ENCODE peak calls at places on chromosome 7, in five cellular contexts. One of them, this sample, is unnamed.

GRCh38 chr7:92115821-92116220 is 18.5 kb downstream of the CYP51A1 start:
- DNase-seq in tibial nerve: no peak
- DNase-seq in kidney: no peak
- DNase-seq in right lobe of liver: no peak
- DNase-seq in A549: no peak
- DNase-seq in this sample: no peak

GRCh38 chr7:142298009-142298408 is 40.2 kb upstream of the PRSS58 start:
- DNase-seq in tibial nerve: no peak
- DNase-seq in kidney: no peak
- DNase-seq in right lobe of liver: no peak
- DNase-seq in A549: peak
- DNase-seq in this sample: no peak

GRCh38 chr7:140639366-140640053 is 1.1 kb downstream of the DENND2A start:
- DNase-seq in tibial nerve: no peak
- DNase-seq in kidney: no peak
- DNase-seq in right lobe of liver: no peak
- DNase-seq in A549: no peak
- DNase-seq in this sample: no peak

GRCh38 chr7:151485006-151485732 is 34.5 kb downstream of the RHEB start:
- DNase-seq in tibial nerve: no peak
- DNase-seq in kidney: no peak
- DNase-seq in right lobe of liver: no peak
- DNase-seq in A549: peak
- DNase-seq in this sample: no peak

GRCh38 chr7:132298782-132299181 is 277.5 kb downstream of the PLXNA4 start:
- DNase-seq in tibial nerve: no peak
- DNase-seq in kidney: no peak
- DNase-seq in right lobe of liver: no peak
- DNase-seq in A549: peak
- DNase-seq in this sample: no peak

GRCh38 chr7:2082357-2083038 is 150.2 kb downstream of the MAD1L1 start:
- DNase-seq in tibial nerve: no peak
- DNase-seq in kidney: no peak
- DNase-seq in right lobe of liver: no peak
- DNase-seq in A549: no peak
- DNase-seq in this sample: no peak

GRCh38 chr7:155585532-155585895 is 39.2 kb upstream of the CNPY1 start:
- DNase-seq in tibial nerve: no peak
- DNase-seq in kidney: no peak
- DNase-seq in right lobe of liver: no peak
- DNase-seq in A549: no peak
- DNase-seq in this sample: no peak

GRCh38 chr7:27157717-27158431 is 1.4 kb upstream of the HOXA7 start:
- DNase-seq in tibial nerve: peak
- DNase-seq in kidney: peak
- DNase-seq in right lobe of liver: no peak
- DNase-seq in A549: no peak
- DNase-seq in this sample: no peak

GRCh38 chr7:43790006-43790405 is 31.5 kb downstream of the BLVRA start:
- DNase-seq in tibial nerve: no peak
- DNase-seq in kidney: no peak
- DNase-seq in right lobe of liver: no peak
- DNase-seq in A549: no peak
- DNase-seq in this sample: no peak

GRCh38 chr7:27910341-27910740 is 170.4 kb downstream of the TAX1BP1 start:
- DNase-seq in tibial nerve: no peak
- DNase-seq in kidney: no peak
- DNase-seq in right lobe of liver: no peak
- DNase-seq in A549: no peak
- DNase-seq in this sample: no peak

GRCh38 chr7:78736548-78736947 is 716.9 kb downstream of the MAGI2 start:
- DNase-seq in tibial nerve: no peak
- DNase-seq in kidney: no peak
- DNase-seq in right lobe of liver: no peak
- DNase-seq in A549: no peak
- DNase-seq in this sample: no peak

GRCh38 chr7:128835231-128835751 is 5.1 kb downstream of the FLNC start:
- DNase-seq in tibial nerve: no peak
- DNase-seq in kidney: no peak
- DNase-seq in right lobe of liver: peak
- DNase-seq in A549: no peak
- DNase-seq in this sample: no peak

GRCh38 chr7:128833148-128833938 is 3.1 kb downstream of the FLNC start:
- DNase-seq in tibial nerve: no peak
- DNase-seq in kidney: no peak
- DNase-seq in right lobe of liver: no peak
- DNase-seq in A549: no peak
- DNase-seq in this sample: peak

GRCh38 chr7:128832880-128833147 is 2.6 kb downstream of the FLNC start:
- DNase-seq in tibial nerve: no peak
- DNase-seq in kidney: no peak
- DNase-seq in right lobe of liver: no peak
- DNase-seq in A549: no peak
- DNase-seq in this sample: no peak

GRCh38 chr7:128831994-128832879 is 2.0 kb downstream of the FLNC start:
- DNase-seq in tibial nerve: no peak
- DNase-seq in kidney: no peak
- DNase-seq in right lobe of liver: no peak
- DNase-seq in A549: no peak
- DNase-seq in this sample: no peak

DNA sequence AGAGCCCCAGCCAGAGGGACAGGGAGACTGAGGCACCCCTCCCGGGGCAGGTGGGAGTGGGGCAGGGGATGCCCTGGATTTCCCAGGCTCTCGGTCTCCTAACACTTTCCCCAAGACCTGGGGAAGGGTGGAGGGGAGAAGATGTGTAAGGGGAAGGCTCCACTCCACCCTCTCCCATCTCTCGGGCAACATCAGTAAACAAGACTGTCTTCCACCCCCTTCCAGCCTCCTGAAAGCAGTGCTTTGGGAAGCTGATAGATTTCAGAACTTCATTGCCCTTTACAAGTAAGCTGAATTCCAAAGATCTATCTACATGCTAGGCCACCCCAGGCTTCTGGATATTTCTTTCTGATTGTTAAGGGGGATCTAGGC is 3.7 kb downstream of the FLNC start:
- DNase-seq in tibial nerve: no peak
- DNase-seq in kidney: no peak
- DNase-seq in right lobe of liver: no peak
- DNase-seq in A549: no peak
- DNase-seq in this sample: no peak
- H3K27ac ChIP-seq in tibial nerve: peak
- H3K27ac ChIP-seq in kidney: no peak
- H3K27ac ChIP-seq in right lobe of liver: no peak
- H3K27ac ChIP-seq in A549: peak
- H3K27ac ChIP-seq in this sample: peak

GRCh38 chr7:104007614-104008013 is 18.2 kb upstream of the RELN start:
- DNase-seq in tibial nerve: no peak
- DNase-seq in kidney: no peak
- DNase-seq in right lobe of liver: peak
- DNase-seq in A549: no peak
- DNase-seq in this sample: no peak
- H3K27ac ChIP-seq in tibial nerve: peak
- H3K27ac ChIP-seq in kidney: no peak
- H3K27ac ChIP-seq in right lobe of liver: no peak
- H3K27ac ChIP-seq in A549: no peak
- H3K27ac ChIP-seq in this sample: no peak

GRCh38 chr7:47338031-47338430 is 243.9 kb downstream of the TNS3 start:
- DNase-seq in tibial nerve: no peak
- DNase-seq in kidney: no peak
- DNase-seq in right lobe of liver: no peak
- DNase-seq in A549: no peak
- DNase-seq in this sample: no peak

GRCh38 chr7:47337531-47337930 is 244.4 kb downstream of the TNS3 start:
- DNase-seq in tibial nerve: no peak
- DNase-seq in kidney: no peak
- DNase-seq in right lobe of liver: no peak
- DNase-seq in A549: peak
- DNase-seq in this sample: peak

GRCh38 chr7:47336178-47337020 is 245.5 kb downstream of the TNS3 start:
- DNase-seq in tibial nerve: no peak
- DNase-seq in kidney: no peak
- DNase-seq in right lobe of liver: no peak
- DNase-seq in A549: no peak
- DNase-seq in this sample: peak

GRCh38 chr7:47335557-47336177 is 246.2 kb downstream of the TNS3 start:
- DNase-seq in tibial nerve: no peak
- DNase-seq in kidney: no peak
- DNase-seq in right lobe of liver: no peak
- DNase-seq in A549: no peak
- DNase-seq in this sample: no peak

DNA sequence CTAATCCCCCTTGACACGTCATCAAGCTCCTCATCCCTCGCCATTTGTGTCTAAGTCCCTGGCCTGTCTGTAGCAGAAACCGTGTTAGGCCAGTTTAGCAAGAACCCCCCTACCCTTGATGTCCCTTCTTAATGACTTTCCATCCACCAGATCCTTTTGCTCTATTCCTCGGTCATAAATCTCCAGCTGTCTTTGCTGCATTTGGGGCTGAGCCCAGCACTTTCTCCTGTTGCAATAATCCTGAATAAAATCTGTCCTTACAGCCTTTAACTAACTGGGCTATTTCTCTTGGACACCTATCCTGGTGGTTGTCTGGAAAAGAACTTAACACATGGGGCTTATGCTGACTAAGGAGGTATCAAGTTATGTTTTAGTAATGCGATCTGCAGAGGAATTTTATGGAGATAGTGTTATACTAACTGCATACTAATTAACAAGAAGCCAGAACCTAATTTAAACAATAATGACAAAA is 244.9 kb downstream of the TNS3 start:
- DNase-seq in tibial nerve: no peak
- DNase-seq in kidney: no peak
- DNase-seq in right lobe of liver: no peak
- DNase-seq in A549: no peak
- DNase-seq in this sample: no peak
- H3K27ac ChIP-seq in tibial nerve: peak
- H3K27ac ChIP-seq in kidney: no peak
- H3K27ac ChIP-seq in right lobe of liver: no peak
- H3K27ac ChIP-seq in A549: no peak
- H3K27ac ChIP-seq in this sample: no peak

GRCh38 chr7:133912916-133913697 is 214.0 kb upstream of the LRGUK start:
- DNase-seq in tibial nerve: no peak
- DNase-seq in kidney: no peak
- DNase-seq in right lobe of liver: no peak
- DNase-seq in A549: no peak
- DNase-seq in this sample: no peak
- H3K27ac ChIP-seq in tibial nerve: no peak
- H3K27ac ChIP-seq in kidney: no peak
- H3K27ac ChIP-seq in right lobe of liver: no peak
- H3K27ac ChIP-seq in A549: no peak
- H3K27ac ChIP-seq in this sample: no peak

DNA sequence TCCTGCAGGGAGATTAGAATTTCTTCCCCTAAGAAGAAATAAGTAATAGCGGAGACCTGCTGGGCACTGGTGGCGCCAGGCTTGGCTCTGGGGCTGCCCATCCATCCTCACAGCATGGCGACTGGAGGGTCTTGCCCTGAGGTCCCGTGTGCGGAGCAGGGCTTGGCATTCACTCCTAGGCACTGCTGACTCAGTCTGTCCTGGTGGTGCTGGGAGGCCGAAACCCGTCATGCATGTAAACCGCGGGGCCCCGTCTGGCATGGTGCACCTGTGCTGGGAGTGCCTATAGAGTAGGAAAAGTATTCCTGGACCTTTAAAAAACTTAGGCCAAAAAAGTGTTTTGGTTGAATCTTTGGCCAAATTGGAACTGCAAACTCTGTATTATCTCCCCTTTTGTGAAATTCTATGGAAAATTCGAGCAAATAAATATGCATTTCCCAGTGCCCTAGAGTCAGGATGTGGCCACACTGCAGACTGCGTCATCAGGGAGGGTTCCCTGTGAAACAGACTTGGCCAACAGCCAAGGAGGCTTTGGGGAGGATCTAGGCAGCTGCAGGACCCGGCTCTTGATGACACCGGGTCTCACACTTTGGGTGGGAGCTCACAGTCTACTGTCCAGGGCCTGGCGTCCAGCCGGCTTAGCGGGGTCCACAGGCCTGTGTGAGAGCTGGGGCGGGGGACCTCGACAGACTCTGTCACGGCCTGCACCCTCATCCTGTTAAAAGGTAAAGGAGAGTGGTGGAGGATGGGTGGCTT is 122.3 kb downstream of the VIPR2 start:
- DNase-seq in tibial nerve: no peak
- DNase-seq in kidney: peak
- DNase-seq in right lobe of liver: no peak
- DNase-seq in A549: peak
- DNase-seq in this sample: no peak
- H3K27ac ChIP-seq in tibial nerve: no peak
- H3K27ac ChIP-seq in kidney: no peak
- H3K27ac ChIP-seq in right lobe of liver: no peak
- H3K27ac ChIP-seq in A549: peak
- H3K27ac ChIP-seq in this sample: no peak

DNA sequence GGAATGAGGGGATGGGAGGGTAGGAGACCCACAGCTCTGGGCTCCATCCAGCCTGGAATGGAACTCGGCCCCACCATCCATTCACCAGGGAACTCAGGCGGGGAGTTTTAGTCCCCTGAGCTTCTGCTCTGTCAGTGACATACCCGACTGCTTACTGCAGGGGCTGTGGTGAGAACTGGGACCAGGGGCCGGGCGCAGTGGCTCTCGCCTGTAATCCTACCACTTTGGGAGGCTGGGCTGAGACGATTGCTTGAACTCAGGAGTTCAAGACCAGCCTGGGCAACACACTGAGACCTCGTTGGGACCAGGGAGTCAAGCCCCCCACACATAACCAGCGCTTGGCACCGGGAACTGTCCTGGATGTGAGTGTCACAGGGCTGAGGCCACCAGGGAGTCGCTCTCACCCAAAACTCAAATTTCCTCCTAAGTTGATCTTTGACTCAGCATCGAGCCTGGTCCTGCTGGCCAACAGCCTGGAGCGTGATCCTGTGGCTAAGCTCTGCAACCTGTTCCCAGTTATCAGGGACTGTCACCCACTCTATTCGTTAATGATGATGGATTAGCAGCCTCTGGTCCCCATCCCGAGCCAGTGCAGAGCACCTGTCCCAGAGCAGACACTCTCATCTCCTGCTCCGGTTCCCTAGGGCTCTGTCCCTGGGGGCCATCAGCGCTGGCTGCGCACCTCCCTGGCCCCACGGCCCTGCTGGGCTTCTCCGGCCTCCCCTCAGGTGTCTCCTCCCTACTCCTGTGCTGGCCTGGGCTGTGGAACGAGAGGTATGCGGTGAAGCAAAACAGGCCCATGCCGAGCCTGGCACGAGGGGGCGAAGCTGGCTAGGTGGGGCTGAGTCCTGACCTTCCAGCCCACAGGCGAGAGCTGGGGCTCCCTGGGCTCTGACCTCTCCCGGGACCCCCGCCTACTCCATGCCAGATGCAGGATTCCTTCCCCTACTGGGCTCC is 902 bp upstream of the CLDN15 start:
- DNase-seq in tibial nerve: no peak
- DNase-seq in kidney: peak
- DNase-seq in right lobe of liver: peak
- DNase-seq in A549: no peak
- DNase-seq in this sample: no peak
- H3K27ac ChIP-seq in tibial nerve: peak
- H3K27ac ChIP-seq in kidney: peak
- H3K27ac ChIP-seq in right lobe of liver: peak
- H3K27ac ChIP-seq in A549: no peak
- H3K27ac ChIP-seq in this sample: peak

GRCh38 chr7:96322373-96322695 is 436 bp upstream of the SLC25A13 start:
- DNase-seq in tibial nerve: no peak
- DNase-seq in kidney: no peak
- DNase-seq in right lobe of liver: no peak
- DNase-seq in A549: no peak
- DNase-seq in this sample: no peak
- H3K27ac ChIP-seq in tibial nerve: peak
- H3K27ac ChIP-seq in kidney: peak
- H3K27ac ChIP-seq in right lobe of liver: peak
- H3K27ac ChIP-seq in A549: peak
- H3K27ac ChIP-seq in this sample: peak

This sample was measured in dorsolateral prefrontal cortex.